ENCODE peak calls at places on chromosomes 13 and 19, in ten cellular contexts. E is endothelial cell of umbilical vein, J is GM12891, O is upper lobe of left lung, N is esophagus muscularis mucosa, R is HepG2, Q is HCT116, K is GM12878, A is prostate gland, I is transverse colon. C is an unnamed sample.

GRCh38 chr13:99265823-99266426 is 7.7 kb upstream of the GPR18 start:
- DNase-seq in E (peak; percentile 64), J (no peak), O (no peak), N (no peak), R (peak; percentile 46), Q (peak; percentile 40), K (no peak), A (no peak), I (no peak), C (no peak)

GRCh38 chr13:77981191-77981925 is 62.7 kb upstream of the EDNRB start:
- DNase-seq in E (peak; percentile 37), J (no peak), O (no peak), N (no peak), R (no peak), Q (no peak), K (no peak), A (no peak), I (no peak), C (no peak)

GRCh38 chr13:20582026-20582425 is 15.1 kb downstream of the IFT88 start:
- DNase-seq in E (peak; percentile 66), J (no peak), O (no peak), N (no peak), R (no peak), Q (no peak), K (no peak), A (no peak), I (no peak), C (no peak)

GRCh38 chr19:10915511-10916091 is 12.8 kb downstream of the YIPF2 start:
- DNase-seq in E (no peak), J (no peak), O (no peak), N (no peak), R (no peak), Q (no peak), K (no peak), A (no peak), I (no peak), C (no peak)

GRCh38 chr13:36193151-36193855 is 21.1 kb downstream of the SOHLH2 start:
- DNase-seq in E (no peak), J (no peak), O (no peak), N (no peak), R (no peak), Q (no peak), K (no peak), A (no peak), I (no peak), C (no peak)

GRCh38 chr13:32432856-32433255 is 4.9 kb upstream of the N4BP2L1 start:
- DNase-seq in E (no peak), J (no peak), O (no peak), N (no peak), R (peak; percentile 49), Q (no peak), K (no peak), A (peak; percentile 72), I (no peak), C (no peak)

GRCh38 chr13:45885194-45885593 is 33.6 kb upstream of the SIAH3 start:
- DNase-seq in E (no peak), J (no peak), O (no peak), N (no peak), R (no peak), Q (no peak), K (no peak), A (no peak), I (no peak), C (no peak)

GRCh38 chr19:45598267-45599011 is 3.6 kb downstream of the GPR4 start:
- DNase-seq in E (peak; percentile 63), J (no peak), O (peak; percentile 32), N (no peak), R (no peak), Q (no peak), K (no peak), A (no peak), I (no peak), C (no peak)

GRCh38 chr19:15296841-15297415 is 35.4 kb downstream of the BRD4 start:
- DNase-seq in E (no peak), J (no peak), O (no peak), N (no peak), R (peak; percentile 85), Q (no peak), K (no peak), A (no peak), I (no peak), C (no peak)

GRCh38 chr19:34837262-34837661 is 64.2 kb upstream of the ZNF599 start:
- DNase-seq in E (peak; percentile 82), J (no peak), O (no peak), N (no peak), R (no peak), Q (no peak), K (no peak), A (peak; percentile 46), I (peak; percentile 20), C (no peak)

GRCh38 chr13:26658491-26658890 is 101.0 kb downstream of the WASF3 start:
- DNase-seq in E (no peak), J (no peak), O (no peak), N (no peak), R (no peak), Q (no peak), K (no peak), A (no peak), I (no peak), C (no peak)

GRCh38 chr13:22428188-22428828 is 752.5 kb upstream of the SGCG start:
- DNase-seq in E (no peak), J (no peak), O (peak; percentile 23), N (no peak), R (no peak), Q (no peak), K (no peak), A (no peak), I (no peak), C (no peak)

GRCh38 chr13:34867590-34867989 is 74.5 kb upstream of the NBEA start:
- DNase-seq in E (no peak), J (no peak), O (no peak), N (no peak), R (no peak), Q (no peak), K (peak; percentile 3), A (no peak), I (no peak), C (no peak)

GRCh38 chr13:100620792-100621191 is 32.2 kb upstream of the GGACT start:
- DNase-seq in E (no peak), J (no peak), O (no peak), N (no peak), R (no peak), Q (no peak), K (no peak), A (no peak), I (no peak), C (no peak)

GRCh38 chr13:26558074-26558805 is 757 bp downstream of the WASF3 start:
- DNase-seq in E (peak; percentile 49), J (peak; percentile 9), O (no peak), N (no peak), R (no peak), Q (no peak), K (no peak), A (no peak), I (no peak), C (no peak)

GRCh38 chr19:45070861-45071544 is 5.3 kb downstream of the ZNF296 start:
- DNase-seq in E (no peak), J (no peak), O (no peak), N (no peak), R (no peak), Q (no peak), K (no peak), A (peak; percentile 69), I (no peak), C (no peak)

GRCh38 chr19:13920940-13921744 is 15.1 kb downstream of the CC2D1A start:
- DNase-seq in E (peak; percentile 34), J (no peak), O (peak; percentile 51), N (no peak), R (peak; percentile 57), Q (peak; percentile 39), K (peak; percentile 25), A (no peak), I (no peak), C (no peak)

GRCh38 chr19:14325863-14326262 is 55.4 kb upstream of the ADGRE5 start:
- DNase-seq in E (no peak), J (no peak), O (no peak), N (no peak), R (no peak), Q (no peak), K (no peak), A (no peak), I (no peak), C (no peak)

GRCh38 chr13:98123176-98123575 is 19.7 kb upstream of the FARP1 start:
- DNase-seq in E (no peak), J (no peak), O (no peak), N (no peak), R (no peak), Q (no peak), K (no peak), A (no peak), I (no peak), C (no peak)
- TF ChIP-seq POLR2A in E (no peak), J (no peak), O (no peak), N (no peak), R (no peak), Q (no peak), K (no peak), A (no peak), I (no peak), C (no peak)

GRCh38 chr13:114132419-114133121 is at the start of gene RASA3:
- DNase-seq in E (peak; percentile 76), J (peak; percentile 96), O (peak; percentile 84), N (no peak), R (no peak), Q (peak; percentile 38), K (no peak), A (peak; percentile 61), I (peak; percentile 84), C (peak; percentile 93)
- TF ChIP-seq POLR2AphosphoS5 in E (peak; percentile 85), J (no peak), O (peak; percentile 52), N (peak; percentile 83), R (no peak), Q (peak; percentile 80), K (no peak), A (no peak), I (peak; percentile 72), C (no peak)

GRCh38 chr13:49308104-49308875 is 60.6 kb downstream of the CDADC1 start:
- DNase-seq in E (peak; percentile 13), J (no peak), O (peak; percentile 72), N (no peak), R (peak; percentile 63), Q (no peak), K (no peak), A (peak; percentile 86), I (peak; percentile 69), C (no peak)
- TF ChIP-seq POLR2A in E (no peak), J (no peak), O (no peak), N (no peak), R (no peak), Q (no peak), K (no peak), A (no peak), I (no peak), C (no peak)

DNA sequence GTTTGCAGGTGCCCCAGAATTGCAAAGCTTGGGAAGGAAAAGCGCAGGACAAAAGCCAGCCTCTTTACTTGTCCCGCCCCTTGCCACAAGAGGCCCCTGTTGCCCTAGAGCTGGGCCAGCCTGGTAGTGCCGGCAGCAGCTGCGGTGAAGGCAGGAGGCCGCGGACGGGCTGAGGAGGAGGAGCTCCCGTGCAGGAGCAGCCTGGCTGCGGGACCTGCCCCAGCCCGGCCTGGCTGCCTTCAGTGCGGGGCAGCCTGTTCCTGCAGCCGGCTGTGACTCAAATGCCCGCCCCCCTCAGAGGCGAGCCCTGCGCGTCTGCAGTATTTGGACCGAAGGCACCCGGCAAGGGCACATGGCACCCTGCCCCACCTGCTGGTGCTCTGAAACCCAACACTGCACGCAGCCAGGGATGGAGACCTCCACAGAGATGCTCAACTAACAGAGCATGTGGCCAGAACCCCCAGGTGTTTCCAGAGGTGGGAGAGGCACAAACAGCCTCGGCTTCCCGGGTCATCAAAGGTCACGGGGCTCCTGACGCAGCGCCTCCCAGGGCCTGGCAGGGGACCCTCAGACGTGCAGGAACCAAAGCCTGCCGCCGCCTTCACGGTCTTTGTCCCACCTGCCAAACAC is 29.7 kb downstream of the NAXD start:
- DNase-seq in E (peak; percentile 50), J (peak; percentile 74), O (peak; percentile 68), N (no peak), R (no peak), Q (no peak), K (no peak), A (peak; percentile 35), I (peak; percentile 66), C (peak; percentile 53)
- TF ChIP-seq POLR2AphosphoS5 in E (no peak), J (no peak), O (no peak), N (peak; percentile 47), R (no peak), Q (no peak), K (no peak), A (peak; percentile 28), I (no peak), C (no peak)

C was measured in GM12892.